ENCODE peak calls at places on chromosomes 7 and 10, in four cellular contexts. R, F, N and C are unnamed samples.

GRCh38 chr10:45243261-45243660 is 72.1 kb downstream of the OR13A1 start:
- DNase-seq in R (no peak), F (no peak), N (no peak), C (no peak)

GRCh38 chr7:132386249-132386681 is 190.0 kb downstream of the PLXNA4 start:
- DNase-seq in R (peak; percentile 39), F (peak; percentile 77), N (peak; percentile 64), C (peak; percentile 66)

GRCh38 chr7:124124201-124124600 is 91.3 kb upstream of the TMEM229A start:
- DNase-seq in R (peak; percentile 2), F (no peak), N (no peak), C (no peak)

GRCh38 chr7:84190016-84190705 is 4.4 kb downstream of the SEMA3A start:
- DNase-seq in R (no peak), F (no peak), N (no peak), C (peak; percentile 60)

GRCh38 chr10:72334196-72334831 is 20.4 kb downstream of the DNAJB12 start:
- DNase-seq in R (peak; percentile 86), F (no peak), N (peak; percentile 16), C (no peak)

GRCh38 chr10:71429929-71430328 is 33.2 kb downstream of the CDH23 start:
- DNase-seq in R (no peak), F (no peak), N (no peak), C (no peak)

GRCh38 chr7:1432411-1433082 is 26.7 kb downstream of the MICALL2 start:
- DNase-seq in R (peak; percentile 59), F (peak; percentile 83), N (peak; percentile 69), C (peak; percentile 51)

GRCh38 chr10:69089638-69090599 is 2.0 kb downstream of the SRGN start:
- DNase-seq in R (peak; percentile 70), F (no peak), N (no peak), C (peak; percentile 45)

GRCh38 chr10:35959103-35959740 is 317.1 kb upstream of the FZD8 start:
- DNase-seq in R (no peak), F (no peak), N (no peak), C (peak; percentile 57)

GRCh38 chr10:100999742-101000601 is at the start of gene LZTS2:
- DNase-seq in R (no peak), F (peak; percentile 75), N (no peak), C (peak; percentile 26)

GRCh38 chr7:32958046-32959025 is 1.1 kb downstream of the FKBP9 start:
- DNase-seq in R (peak; percentile 82), F (peak; percentile 75), N (peak; percentile 64), C (peak; percentile 88)

GRCh38 chr10:26860026-26860541 is 674 bp downstream of the ABI1 start:
- DNase-seq in R (peak; percentile 76), F (peak; percentile 82), N (peak; percentile 58), C (peak; percentile 69)

GRCh38 chr7:85573849-85574248 is 387.0 kb upstream of the SEMA3D start:
- DNase-seq in R (no peak), F (no peak), N (no peak), C (no peak)

GRCh38 chr10:43735907-43736306 is 87.2 kb upstream of the ZNF32 start:
- DNase-seq in R (no peak), F (no peak), N (no peak), C (no peak)

GRCh38 chr7:92245487-92246362 is at the start of the genes ANKIB1 and KRIT1:
- DNase-seq in R (peak; percentile 78), F (peak; percentile 92), N (peak; percentile 87), C (peak; percentile 73)

GRCh38 chr7:121485457-121486243 is 89.5 kb upstream of the FAM3C start:
- DNase-seq in R (peak; percentile 65), F (no peak), N (peak; percentile 25), C (peak; percentile 92)

GRCh38 chr7:114317450-114318098 is 97.0 kb upstream of the FOXP2 start:
- DNase-seq in R (no peak), F (no peak), N (no peak), C (no peak)

GRCh38 chr10:100735087-100735344 is 10.4 kb upstream of the PAX2 start:
- DNase-seq in R (no peak), F (no peak), N (no peak), C (no peak)

GRCh38 chr10:120614685-120615084 is 157.7 kb downstream of the PLPP4 start:
- DNase-seq in R (no peak), F (no peak), N (no peak), C (peak; percentile 53)

GRCh38 chr7:70694357-70694908 is 437.5 kb upstream of the GALNT17 start:
- DNase-seq in R (peak; percentile 30), F (peak; percentile 68), N (peak; percentile 42), C (peak; percentile 28)

GRCh38 chr10:73094986-73095478 is 1.6 kb downstream of the P4HA1 start:
- DNase-seq in R (no peak), F (no peak), N (no peak), C (peak; percentile 26)

GRCh38 chr7:68688416-68689086 is 909.7 kb upstream of the AUTS2 start:
- DNase-seq in R (no peak), F (no peak), N (no peak), C (no peak)

GRCh38 chr7:84022686-84023308 is 171.8 kb downstream of the SEMA3A start:
- DNase-seq in R (no peak), F (no peak), N (no peak), C (no peak)

GRCh38 chr10:21402606-21403083 is 122.8 kb downstream of the SKIDA1 start:
- DNase-seq in R (peak; percentile 80), F (no peak), N (no peak), C (peak; percentile 70)

GRCh38 chr10:129680661-129681344 is 213.8 kb downstream of the MGMT start:
- DNase-seq in R (no peak), F (no peak), N (no peak), C (no peak)

GRCh38 chr10:101837753-101838152 is 5.8 kb downstream of the KCNIP2 start:
- DNase-seq in R (no peak), F (no peak), N (no peak), C (no peak)

GRCh38 chr7:138887872-138888656 is 90.1 kb upstream of the ATP6V0A4 start:
- DNase-seq in R (no peak), F (no peak), N (no peak), C (no peak)

GRCh38 chr10:21687994-21688301 is 153.9 kb downstream of the MLLT10 start:
- DNase-seq in R (no peak), F (no peak), N (no peak), C (no peak)

GRCh38 chr7:21828846-21829245 is 116.9 kb downstream of the CDCA7L start:
- DNase-seq in R (no peak), F (no peak), N (no peak), C (no peak)

GRCh38 chr10:83375274-83375673 is 764.0 kb upstream of the GHITM start:
- DNase-seq in R (no peak), F (no peak), N (no peak), C (no peak)

GRCh38 chr10:83371696-83372490 is 767.4 kb upstream of the GHITM start:
- DNase-seq in R (no peak), F (no peak), N (no peak), C (no peak)

GRCh38 chr10:83374741-83375140 is 764.6 kb upstream of the GHITM start:
- DNase-seq in R (no peak), F (no peak), N (no peak), C (no peak)

GRCh38 chr10:83372646-83373045 is 766.7 kb upstream of the GHITM start:
- DNase-seq in R (peak; percentile 10), F (no peak), N (no peak), C (no peak)

DNA sequence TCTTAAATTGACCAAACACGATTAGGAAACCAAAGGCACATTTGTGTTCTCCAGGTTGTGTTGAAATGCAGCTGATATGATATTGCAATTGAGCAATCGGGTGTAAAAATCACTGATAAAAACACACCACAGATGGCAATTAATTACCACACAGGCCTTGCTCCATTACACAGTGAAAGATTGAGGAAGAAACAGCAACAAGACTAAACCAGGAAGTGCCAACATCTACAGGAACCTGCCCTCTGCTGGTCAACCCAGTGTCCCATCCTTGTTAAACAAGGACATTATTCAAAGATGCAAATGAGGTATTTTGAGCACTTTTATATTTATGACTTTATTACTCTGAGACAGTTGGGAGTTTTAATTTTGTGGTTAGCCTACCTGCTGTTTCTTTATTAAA is 765.6 kb upstream of the GHITM start:
- DNase-seq in R (peak; percentile 56), F (no peak), N (no peak), C (no peak)
- TF ChIP-seq CTCF in R (peak; percentile 58), F (no peak), N (peak; percentile 46), C (no peak)

GRCh38 chr10:131219584-131219886 is 92.0 kb downstream of the TCERG1L start:
- DNase-seq in R (no peak), F (no peak), N (no peak), C (no peak)
- H3K4me3 ChIP-seq in R (no peak overlapping the region), F (no peak overlapping the region), N (no peak overlapping the region), C (no peak overlapping the region)

GRCh38 chr10:103397191-103397825 is 882 bp downstream of the PDCD11 start:
- DNase-seq in R (peak; percentile 4), F (no peak), N (no peak), C (no peak)

GRCh38 chr10:103396789-103397087 is 312 bp downstream of the PDCD11 start:
- DNase-seq in R (no peak), F (no peak), N (no peak), C (no peak)

GRCh38 chr10:103394180-103394579 is 2.1 kb downstream of the ATP5MK start:
- DNase-seq in R (peak; percentile 21), F (no peak), N (no peak), C (no peak)

GRCh38 chr10:103395754-103396066 is 565 bp downstream of the ATP5MK start:
- DNase-seq in R (peak; percentile 25), F (no peak), N (no peak), C (no peak)

DNA sequence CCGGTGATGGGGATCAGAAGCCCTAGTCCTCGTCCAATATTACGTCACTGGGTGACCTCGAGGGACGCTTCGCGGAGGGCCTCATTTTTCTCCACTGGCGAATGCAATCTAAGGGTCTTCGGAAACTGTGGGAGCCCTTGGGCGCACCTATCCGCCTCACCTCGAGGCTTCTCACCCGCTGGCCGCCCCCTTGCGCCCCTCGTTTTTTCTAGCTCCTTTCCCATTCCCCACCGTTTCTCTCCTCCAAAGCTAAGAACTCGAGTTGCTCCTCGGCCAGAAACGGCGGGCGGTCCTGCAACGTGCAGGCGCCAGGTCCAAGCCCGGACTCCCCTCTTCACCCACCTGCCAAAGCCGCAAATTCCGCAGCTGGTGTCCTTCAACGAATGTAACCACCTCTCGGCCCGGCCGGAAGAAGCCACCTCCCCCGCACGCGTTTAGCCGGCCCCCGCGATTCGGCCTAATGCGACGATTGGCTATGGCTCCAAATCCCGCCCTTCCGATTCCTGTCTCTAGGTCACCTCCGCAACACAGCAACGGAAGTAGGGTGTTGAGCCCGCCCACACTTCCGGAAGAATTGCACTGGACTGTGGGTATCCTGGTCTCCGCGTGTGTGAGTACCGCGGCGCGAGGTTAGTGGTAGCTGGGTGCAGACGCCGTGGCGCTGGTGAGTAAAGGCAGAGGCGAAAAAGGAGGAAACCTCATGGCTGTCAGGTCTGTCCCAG is at the start of the genes ATP5MK and PDCD11:
- DNase-seq in R (peak; percentile 99), F (peak; percentile 98), N (peak; percentile 98), C (peak; percentile 97)
- TF ChIP-seq CTCF in R (peak; percentile 17), F (no peak), N (peak; percentile 31), C (peak; percentile 37)

DNA sequence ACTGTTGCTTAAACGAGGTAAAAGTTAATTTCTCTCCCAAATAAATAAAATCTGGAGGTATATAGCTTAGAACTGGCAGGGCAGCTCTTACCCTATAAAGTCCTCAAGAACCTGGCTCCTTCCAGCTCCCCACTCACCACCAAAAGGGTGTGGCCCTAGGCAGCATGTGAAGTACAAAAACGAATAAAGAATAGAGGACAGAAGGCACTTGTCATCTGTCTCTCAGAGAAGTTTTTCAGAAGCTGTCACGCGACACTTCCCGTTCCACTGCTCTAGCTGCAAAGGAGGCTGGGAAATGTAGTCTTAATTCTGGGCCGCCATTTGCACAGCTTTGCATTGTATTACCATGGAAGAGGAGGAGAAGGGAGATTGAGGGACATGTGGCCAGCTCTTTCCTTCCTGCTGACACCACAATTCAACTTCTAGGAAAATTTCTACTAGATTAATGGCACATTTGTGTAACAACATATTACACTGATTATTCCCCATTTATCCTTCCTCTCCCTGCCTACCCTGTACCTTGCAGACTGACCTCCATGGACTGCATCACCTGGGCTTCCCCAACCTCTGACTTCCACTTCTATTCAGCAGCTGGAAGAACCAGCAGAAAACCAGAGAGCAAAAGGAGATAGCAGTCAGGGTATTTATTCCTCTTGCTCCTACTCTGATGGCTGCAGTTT is 62.2 kb downstream of the CCDC71L start:
- DNase-seq in R (peak; percentile 78), F (peak; percentile 77), N (peak; percentile 39), C (peak; percentile 65)
- H3K4me3 ChIP-seq in R (peak overlapping the region; percentile 57), F (peak overlapping the region; percentile 42), N (peak overlapping the region; percentile 65), C (peak overlapping the region; percentile 51)